ENCODE peak calls at places on chromosomes 2 and 18, in ten cellular contexts. One of them, this sample, is unnamed. For H3K9me3, the result is how much of the 10 kb centered on the place peaks cover.

GRCh38 chr2:39881494-39881893 is 102.4 kb upstream of the THUMPD2 start:
- DNase-seq in AG04450: no peak
- DNase-seq in breast epithelium: no peak
- DNase-seq in Panc1: peak
- DNase-seq in iPS DF 6.9: no peak
- DNase-seq in adipocyte: no peak
- DNase-seq in K562: no peak
- DNase-seq in heart left ventricle: no peak
- DNase-seq in right cardiac atrium: no peak
- DNase-seq in CD4-positive, alpha-beta T cell: no peak
- DNase-seq in this sample: no peak

GRCh38 chr2:105866439-105867170 is 121.9 kb downstream of the NCK2 start:
- DNase-seq in right cardiac atrium: no peak
- DNase-seq in iPS DF 6.9: no peak
- DNase-seq in K562: no peak
- DNase-seq in adipocyte: peak
- DNase-seq in Panc1: no peak
- DNase-seq in heart left ventricle: no peak
- DNase-seq in AG04450: peak
- DNase-seq in breast epithelium: no peak
- DNase-seq in CD4-positive, alpha-beta T cell: no peak
- DNase-seq in this sample: no peak

GRCh38 chr2:101844055-101844635 is 146.6 kb downstream of the MAP4K4 start:
- DNase-seq in K562: no peak
- DNase-seq in right cardiac atrium: no peak
- DNase-seq in CD4-positive, alpha-beta T cell: no peak
- DNase-seq in AG04450: no peak
- DNase-seq in adipocyte: peak
- DNase-seq in breast epithelium: no peak
- DNase-seq in heart left ventricle: no peak
- DNase-seq in Panc1: no peak
- DNase-seq in iPS DF 6.9: no peak
- DNase-seq in this sample: no peak

GRCh38 chr2:147628971-147629421 is 215.8 kb upstream of the ACVR2A start:
- DNase-seq in adipocyte: no peak
- DNase-seq in AG04450: no peak
- DNase-seq in breast epithelium: no peak
- DNase-seq in K562: no peak
- DNase-seq in CD4-positive, alpha-beta T cell: no peak
- DNase-seq in Panc1: no peak
- DNase-seq in iPS DF 6.9: no peak
- DNase-seq in right cardiac atrium: no peak
- DNase-seq in heart left ventricle: no peak
- DNase-seq in this sample: no peak

GRCh38 chr2:144084114-144084661 is 435.7 kb downstream of the ZEB2 start:
- DNase-seq in right cardiac atrium: no peak
- DNase-seq in AG04450: peak
- DNase-seq in CD4-positive, alpha-beta T cell: no peak
- DNase-seq in Panc1: no peak
- DNase-seq in K562: no peak
- DNase-seq in breast epithelium: no peak
- DNase-seq in heart left ventricle: no peak
- DNase-seq in iPS DF 6.9: no peak
- DNase-seq in adipocyte: peak
- DNase-seq in this sample: no peak

GRCh38 chr2:218260166-218260565 is 649 bp upstream of the GPBAR1 start:
- DNase-seq in Panc1: no peak
- DNase-seq in right cardiac atrium: no peak
- DNase-seq in heart left ventricle: no peak
- DNase-seq in iPS DF 6.9: no peak
- DNase-seq in K562: no peak
- DNase-seq in AG04450: no peak
- DNase-seq in adipocyte: no peak
- DNase-seq in CD4-positive, alpha-beta T cell: no peak
- DNase-seq in breast epithelium: no peak
- DNase-seq in this sample: no peak

GRCh38 chr2:73944714-73945113 is 18.0 kb downstream of the DGUOK start:
- DNase-seq in AG04450: no peak
- DNase-seq in heart left ventricle: no peak
- DNase-seq in CD4-positive, alpha-beta T cell: no peak
- DNase-seq in breast epithelium: no peak
- DNase-seq in Panc1: no peak
- DNase-seq in right cardiac atrium: no peak
- DNase-seq in K562: no peak
- DNase-seq in iPS DF 6.9: no peak
- DNase-seq in adipocyte: no peak
- DNase-seq in this sample: no peak

GRCh38 chr2:78024991-78025390 is 502.8 kb upstream of the LRRTM4 start:
- DNase-seq in heart left ventricle: no peak
- DNase-seq in CD4-positive, alpha-beta T cell: no peak
- DNase-seq in AG04450: no peak
- DNase-seq in breast epithelium: no peak
- DNase-seq in iPS DF 6.9: no peak
- DNase-seq in K562: no peak
- DNase-seq in Panc1: no peak
- DNase-seq in adipocyte: no peak
- DNase-seq in right cardiac atrium: no peak
- DNase-seq in this sample: no peak

GRCh38 chr2:120912101-120912985 is 176.7 kb downstream of the GLI2 start:
- DNase-seq in CD4-positive, alpha-beta T cell: no peak
- DNase-seq in adipocyte: peak
- DNase-seq in iPS DF 6.9: no peak
- DNase-seq in breast epithelium: peak
- DNase-seq in heart left ventricle: peak
- DNase-seq in Panc1: no peak
- DNase-seq in right cardiac atrium: peak
- DNase-seq in K562: peak
- DNase-seq in AG04450: peak
- DNase-seq in this sample: no peak

GRCh38 chr18:54416459-54416858 is 58.8 kb downstream of the C18orf54 start:
- DNase-seq in CD4-positive, alpha-beta T cell: no peak
- DNase-seq in heart left ventricle: no peak
- DNase-seq in AG04450: no peak
- DNase-seq in Panc1: no peak
- DNase-seq in K562: no peak
- DNase-seq in right cardiac atrium: no peak
- DNase-seq in adipocyte: peak
- DNase-seq in iPS DF 6.9: no peak
- DNase-seq in breast epithelium: no peak
- DNase-seq in this sample: no peak

GRCh38 chr18:72119082-72119481 is 425.1 kb downstream of the CBLN2 start:
- DNase-seq in iPS DF 6.9: no peak
- DNase-seq in Panc1: no peak
- DNase-seq in heart left ventricle: no peak
- DNase-seq in AG04450: no peak
- DNase-seq in breast epithelium: no peak
- DNase-seq in adipocyte: no peak
- DNase-seq in right cardiac atrium: no peak
- DNase-seq in CD4-positive, alpha-beta T cell: no peak
- DNase-seq in K562: no peak
- DNase-seq in this sample: no peak

DNA sequence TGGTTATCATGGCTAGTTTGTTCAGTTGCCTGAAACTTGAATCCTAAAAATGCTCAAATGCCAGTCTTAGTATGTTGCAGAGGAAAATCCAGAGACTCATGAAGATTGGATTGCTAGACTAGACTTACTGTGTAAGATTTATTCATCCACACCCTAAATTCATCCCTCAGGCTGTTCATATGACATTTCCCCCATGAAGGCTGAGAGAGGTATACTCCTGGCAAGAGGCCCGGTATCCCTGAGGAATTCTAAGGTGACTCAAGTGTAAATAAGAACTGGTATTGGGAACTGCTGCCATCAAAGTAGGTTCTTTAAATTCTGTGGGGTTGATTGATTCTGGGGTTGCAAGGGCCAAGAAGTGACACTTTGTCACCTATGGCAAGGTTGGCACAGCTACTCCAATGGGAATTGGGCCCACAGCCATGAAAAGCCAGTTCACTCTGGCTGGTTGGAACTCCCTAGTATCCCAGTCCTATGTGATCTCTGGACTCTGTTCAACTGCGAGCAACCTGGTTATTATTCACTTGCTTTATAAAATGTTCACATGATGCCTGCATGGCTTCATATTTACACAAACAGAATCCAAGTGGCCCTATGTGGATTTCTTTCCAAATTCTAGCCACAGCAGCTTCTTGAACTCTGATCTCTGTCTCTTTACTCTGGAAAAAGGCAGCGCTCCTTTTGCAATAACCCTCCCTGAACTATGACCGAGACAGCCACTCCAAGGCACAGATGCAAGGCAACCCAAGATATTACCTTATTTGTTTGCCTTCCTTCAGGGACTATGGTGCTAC is 429.1 kb downstream of the CBLN2 start:
- DNase-seq in adipocyte: no peak
- DNase-seq in AG04450: no peak
- DNase-seq in breast epithelium: peak
- DNase-seq in right cardiac atrium: no peak
- DNase-seq in iPS DF 6.9: no peak
- DNase-seq in heart left ventricle: no peak
- DNase-seq in Panc1: no peak
- DNase-seq in K562: no peak
- DNase-seq in CD4-positive, alpha-beta T cell: no peak
- DNase-seq in this sample: no peak
- H3K9me3 ChIP-seq in adipocyte: under half
- H3K9me3 ChIP-seq in AG04450: under half
- H3K9me3 ChIP-seq in breast epithelium: under half
- H3K9me3 ChIP-seq in right cardiac atrium: under half
- H3K9me3 ChIP-seq in iPS DF 6.9: under half
- H3K9me3 ChIP-seq in heart left ventricle: under half
- H3K9me3 ChIP-seq in Panc1: under half
- H3K9me3 ChIP-seq in K562: under half
- H3K9me3 ChIP-seq in CD4-positive, alpha-beta T cell: under half
- H3K9me3 ChIP-seq in this sample: under half

GRCh38 chr18:78582898-78583738 is 396.5 kb upstream of the SALL3 start:
- DNase-seq in breast epithelium: no peak
- DNase-seq in K562: no peak
- DNase-seq in adipocyte: no peak
- DNase-seq in iPS DF 6.9: no peak
- DNase-seq in AG04450: no peak
- DNase-seq in CD4-positive, alpha-beta T cell: no peak
- DNase-seq in right cardiac atrium: no peak
- DNase-seq in heart left ventricle: no peak
- DNase-seq in Panc1: no peak
- DNase-seq in this sample: no peak
- H3K9me3 ChIP-seq in breast epithelium: under half
- H3K9me3 ChIP-seq in K562: under half
- H3K9me3 ChIP-seq in adipocyte: under half
- H3K9me3 ChIP-seq in iPS DF 6.9: under half
- H3K9me3 ChIP-seq in AG04450: half or more
- H3K9me3 ChIP-seq in CD4-positive, alpha-beta T cell: under half
- H3K9me3 ChIP-seq in right cardiac atrium: under half
- H3K9me3 ChIP-seq in heart left ventricle: under half
- H3K9me3 ChIP-seq in Panc1: under half
- H3K9me3 ChIP-seq in this sample: under half

GRCh38 chr2:47499621-47500309 is 96.8 kb downstream of the MSH2 start:
- DNase-seq in iPS DF 6.9: no peak
- DNase-seq in Panc1: no peak
- DNase-seq in breast epithelium: no peak
- DNase-seq in adipocyte: no peak
- DNase-seq in heart left ventricle: no peak
- DNase-seq in CD4-positive, alpha-beta T cell: no peak
- DNase-seq in right cardiac atrium: no peak
- DNase-seq in AG04450: no peak
- DNase-seq in K562: no peak
- DNase-seq in this sample: no peak

GRCh38 chr2:47504174-47504810 is 101.3 kb downstream of the MSH2 start:
- DNase-seq in CD4-positive, alpha-beta T cell: no peak
- DNase-seq in heart left ventricle: no peak
- DNase-seq in adipocyte: no peak
- DNase-seq in K562: no peak
- DNase-seq in breast epithelium: no peak
- DNase-seq in right cardiac atrium: no peak
- DNase-seq in Panc1: no peak
- DNase-seq in AG04450: no peak
- DNase-seq in iPS DF 6.9: no peak
- DNase-seq in this sample: no peak

GRCh38 chr2:47499093-47499492 is 96.1 kb downstream of the MSH2 start:
- DNase-seq in breast epithelium: no peak
- DNase-seq in right cardiac atrium: no peak
- DNase-seq in Panc1: no peak
- DNase-seq in AG04450: no peak
- DNase-seq in iPS DF 6.9: no peak
- DNase-seq in adipocyte: no peak
- DNase-seq in K562: no peak
- DNase-seq in heart left ventricle: no peak
- DNase-seq in CD4-positive, alpha-beta T cell: no peak
- DNase-seq in this sample: no peak

GRCh38 chr2:47503481-47504070 is 100.6 kb downstream of the MSH2 start:
- DNase-seq in K562: no peak
- DNase-seq in AG04450: no peak
- DNase-seq in CD4-positive, alpha-beta T cell: no peak
- DNase-seq in right cardiac atrium: no peak
- DNase-seq in breast epithelium: no peak
- DNase-seq in Panc1: no peak
- DNase-seq in iPS DF 6.9: no peak
- DNase-seq in adipocyte: no peak
- DNase-seq in heart left ventricle: no peak
- DNase-seq in this sample: no peak

DNA sequence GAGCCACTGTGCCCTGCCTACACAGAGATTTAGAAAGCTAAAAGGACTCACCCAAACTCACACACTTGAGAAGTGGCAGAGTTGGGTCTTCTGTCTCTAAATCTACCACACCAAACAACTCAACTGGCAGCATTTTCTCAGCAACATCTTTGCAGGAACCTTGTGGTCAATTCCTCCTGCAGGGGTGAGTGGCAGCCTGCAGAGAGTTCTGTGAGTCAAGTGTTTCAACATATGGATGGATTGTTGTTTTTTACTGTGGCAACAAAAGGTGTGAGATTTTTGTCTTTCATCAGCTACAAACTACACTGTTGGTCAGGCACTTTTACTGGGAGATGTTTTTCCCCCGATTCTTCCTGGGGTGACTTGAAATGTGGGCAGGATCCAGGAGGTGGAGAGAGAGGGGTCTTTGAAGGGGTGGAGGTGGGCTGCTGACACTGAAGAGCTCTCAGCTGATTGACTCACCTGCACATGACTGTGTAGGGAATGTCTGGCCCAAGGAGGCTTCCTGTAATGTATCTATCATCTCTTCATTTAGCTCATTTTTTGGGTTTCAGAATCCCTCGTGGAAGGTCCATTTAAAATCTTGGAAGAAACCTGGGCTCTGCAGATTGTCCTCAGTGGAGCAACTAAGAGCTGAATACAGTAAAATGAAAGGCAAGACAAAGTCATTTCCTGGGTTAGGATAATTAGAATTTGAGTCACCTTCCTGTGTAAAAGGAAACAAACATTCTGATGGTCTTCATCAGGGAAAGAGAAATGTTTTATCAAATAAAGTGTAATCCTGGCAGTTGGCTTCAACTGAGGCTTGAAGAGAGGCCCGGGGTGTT is 98.6 kb downstream of the MSH2 start:
- DNase-seq in adipocyte: no peak
- DNase-seq in Panc1: no peak
- DNase-seq in AG04450: no peak
- DNase-seq in CD4-positive, alpha-beta T cell: no peak
- DNase-seq in breast epithelium: no peak
- DNase-seq in heart left ventricle: no peak
- DNase-seq in iPS DF 6.9: no peak
- DNase-seq in right cardiac atrium: no peak
- DNase-seq in K562: no peak
- DNase-seq in this sample: no peak
- H3K9me3 ChIP-seq in adipocyte: under half
- H3K9me3 ChIP-seq in Panc1: under half
- H3K9me3 ChIP-seq in AG04450: under half
- H3K9me3 ChIP-seq in CD4-positive, alpha-beta T cell: under half
- H3K9me3 ChIP-seq in breast epithelium: under half
- H3K9me3 ChIP-seq in heart left ventricle: under half
- H3K9me3 ChIP-seq in iPS DF 6.9: under half
- H3K9me3 ChIP-seq in right cardiac atrium: under half
- H3K9me3 ChIP-seq in K562: under half
- H3K9me3 ChIP-seq in this sample: under half

GRCh38 chr2:63287961-63288360 is 237.3 kb downstream of the OTX1 start:
- DNase-seq in CD4-positive, alpha-beta T cell: no peak
- DNase-seq in iPS DF 6.9: no peak
- DNase-seq in adipocyte: no peak
- DNase-seq in right cardiac atrium: no peak
- DNase-seq in heart left ventricle: no peak
- DNase-seq in K562: no peak
- DNase-seq in breast epithelium: no peak
- DNase-seq in AG04450: no peak
- DNase-seq in Panc1: no peak
- DNase-seq in this sample: no peak
- H3K9me3 ChIP-seq in CD4-positive, alpha-beta T cell: under half
- H3K9me3 ChIP-seq in iPS DF 6.9: under half
- H3K9me3 ChIP-seq in adipocyte: under half
- H3K9me3 ChIP-seq in right cardiac atrium: under half
- H3K9me3 ChIP-seq in heart left ventricle: under half
- H3K9me3 ChIP-seq in K562: under half
- H3K9me3 ChIP-seq in breast epithelium: under half
- H3K9me3 ChIP-seq in AG04450: under half
- H3K9me3 ChIP-seq in Panc1: under half
- H3K9me3 ChIP-seq in this sample: under half

This sample was measured in T-helper 17 cell.